ENCODE peak calls at places on chromosomes 16 and 17, in ten cellular contexts. J, D, T, W, M, I, P, U, C and Q are unnamed samples.

GRCh38 chr17:67995568-67996191 is 589 bp downstream of the C17orf58 start:
- DNase-seq in T (peak; percentile 28), D (peak; percentile 81), P (peak; percentile 45), C (no peak), W (peak; percentile 25), M (no peak), J (peak; percentile 19), U (peak; percentile 19), I (peak; percentile 72), Q (peak; percentile 20)

GRCh38 chr17:75785770-75786538 is 1.3 kb downstream of the UNK start:
- DNase-seq in I (peak; percentile 48), U (no peak), T (no peak), M (no peak), C (no peak), P (no peak), W (no peak), D (peak; percentile 42), J (no peak), Q (no peak)

GRCh38 chr17:50452627-50453300 is 15.9 kb downstream of the CHAD start:
- DNase-seq in M (no peak), P (no peak), T (no peak), J (no peak), U (peak; percentile 82), C (no peak), W (peak; percentile 33), I (no peak), D (no peak), Q (no peak)

GRCh38 chr17:81831957-81832607 is 1.0 kb downstream of the MCRIP1 start:
- DNase-seq in W (peak; percentile 62), J (no peak), T (no peak), P (no peak), C (no peak), U (no peak), I (no peak), D (no peak), M (no peak), Q (no peak)

GRCh38 chr17:65902165-65902564 is 289.8 kb downstream of the CEP112 start:
- DNase-seq in C (no peak), P (no peak), U (no peak), M (no peak), D (no peak), W (no peak), J (no peak), T (no peak), I (no peak), Q (no peak)

GRCh38 chr17:50943575-50943933 is 77.4 kb upstream of the TOB1 start:
- DNase-seq in J (no peak), W (no peak), D (peak; percentile 78), P (peak; percentile 11), C (no peak), U (peak; percentile 19), M (no peak), I (peak; percentile 66), T (peak; percentile 58), Q (no peak)

GRCh38 chr17:81011951-81012350 is 20.3 kb downstream of the CHMP6 start:
- DNase-seq in C (peak; percentile 46), U (no peak), D (no peak), M (no peak), I (no peak), J (no peak), W (no peak), T (no peak), P (no peak), Q (no peak)

GRCh38 chr17:49646391-49647255 is 31.3 kb downstream of the SPOP start:
- DNase-seq in W (peak; percentile 71), C (peak; percentile 23), U (peak; percentile 24), P (no peak), M (no peak), I (peak; percentile 77), J (no peak), D (no peak), T (no peak), Q (no peak)

DNA sequence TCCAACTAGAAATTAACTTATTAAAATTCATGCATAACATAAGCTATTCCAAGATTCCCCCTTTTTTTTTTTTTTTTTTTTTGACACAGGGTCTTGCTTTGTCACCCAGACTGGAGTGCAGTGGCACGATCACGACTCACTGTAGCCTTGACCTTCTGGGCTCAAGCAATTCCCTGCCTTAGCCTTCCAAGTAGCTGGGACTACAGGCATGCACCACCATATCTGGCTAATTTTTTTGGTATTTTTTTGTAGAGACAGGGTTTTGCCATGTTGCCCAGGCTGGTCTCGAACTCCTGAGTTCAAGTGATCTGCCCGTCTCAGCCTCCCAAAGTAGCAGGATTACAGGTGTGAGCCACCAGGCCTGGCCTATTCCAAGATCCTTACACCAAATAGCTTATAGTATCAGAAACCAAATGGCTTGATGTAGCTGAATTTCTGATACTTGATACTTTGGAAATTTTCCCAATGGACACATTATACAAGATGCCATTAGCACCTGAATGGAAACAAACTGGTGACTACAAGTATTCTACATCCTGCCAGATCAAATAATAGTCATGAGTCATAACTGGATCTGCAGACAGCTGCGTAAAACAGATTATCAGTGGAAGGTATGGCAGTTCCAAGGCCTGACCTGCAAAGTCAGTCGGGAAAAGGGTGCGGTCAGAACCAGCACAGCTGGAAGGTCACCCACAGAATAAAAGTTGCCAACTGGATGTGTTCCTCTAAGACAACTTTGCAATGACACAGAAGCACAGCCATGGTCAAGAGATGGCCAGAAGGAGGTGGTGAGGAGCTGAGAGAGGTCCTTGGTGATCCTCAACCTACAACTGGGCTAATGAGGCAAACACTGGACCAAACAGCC is 14.5 kb downstream of the TUBG1 start:
- DNase-seq in D (no peak), C (no peak), M (no peak), U (peak; percentile 42), J (peak; percentile 86), T (peak; percentile 81), P (no peak), I (no peak), W (no peak), Q (no peak)
- TF ChIP-seq EP300 in D (no peak), C (no peak), M (no peak), U (no peak), J (no peak), T (no peak), P (no peak), I (no peak), W (no peak), Q (no peak)

GRCh38 chr17:63078707-63079106 is 112.7 kb downstream of the TANC2 start:
- DNase-seq in I (no peak), J (no peak), T (no peak), U (no peak), D (no peak), M (no peak), P (no peak), C (no peak), W (no peak), Q (no peak)

GRCh38 chr17:63086483-63087185 is 120.6 kb downstream of the TANC2 start:
- DNase-seq in W (no peak), T (no peak), U (no peak), P (no peak), C (no peak), J (no peak), M (no peak), I (no peak), D (no peak), Q (no peak)

GRCh38 chr17:63082952-63083351 is 116.9 kb downstream of the TANC2 start:
- DNase-seq in D (no peak), U (no peak), P (no peak), I (no peak), T (no peak), J (no peak), C (no peak), W (no peak), M (no peak), Q (no peak)

GRCh38 chr17:63082273-63082861 is 116.3 kb downstream of the TANC2 start:
- DNase-seq in C (peak; percentile 10), I (no peak), U (no peak), M (no peak), T (no peak), W (no peak), P (no peak), J (no peak), D (peak; percentile 19), Q (no peak)
- TF ChIP-seq EP300 in C (no peak), I (no peak), U (no peak), M (no peak), T (no peak), W (no peak), P (no peak), J (no peak), D (no peak), Q (no peak)

DNA sequence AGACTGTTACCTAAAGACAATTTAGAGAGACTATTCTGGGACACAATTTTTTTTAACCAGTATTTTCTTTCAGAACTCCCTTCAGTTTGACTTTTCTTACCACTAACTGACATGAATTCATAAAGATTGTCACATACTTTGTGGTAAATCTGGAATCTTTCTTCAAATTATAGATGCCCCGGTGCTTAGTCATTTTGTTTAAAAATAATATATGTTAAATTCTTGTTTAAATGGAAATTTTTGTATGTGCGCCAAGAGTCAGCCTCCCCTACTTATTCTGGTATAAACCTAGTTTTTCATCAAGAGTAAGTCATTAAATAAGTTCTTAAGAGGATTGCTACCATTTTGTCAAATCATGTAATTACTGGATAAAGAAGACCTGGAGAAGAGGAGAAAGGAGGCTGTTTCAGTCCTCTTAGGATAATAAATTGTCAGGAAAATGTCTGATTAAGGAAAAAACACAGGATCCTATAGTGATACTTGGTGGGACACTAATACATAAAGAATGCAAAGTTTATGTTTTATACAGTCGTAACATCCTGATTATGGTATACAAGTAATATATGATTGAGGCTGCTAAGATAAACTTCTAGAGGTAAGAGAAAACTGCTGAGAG is 424.4 kb downstream of the PMP22 start:
- DNase-seq in J (no peak), P (no peak), W (no peak), C (no peak), D (no peak), T (no peak), I (no peak), U (no peak), M (no peak), Q (no peak)
- TF ChIP-seq EP300 in J (no peak), P (no peak), W (no peak), C (no peak), D (no peak), T (no peak), I (no peak), U (no peak), M (no peak), Q (no peak)

GRCh38 chr16:64153718-64154117 is 968.1 kb downstream of the CDH11 start:
- DNase-seq in P (no peak), U (no peak), I (no peak), D (no peak), C (no peak), W (no peak), T (no peak), M (no peak), J (no peak), Q (no peak)
- TF ChIP-seq EP300 in P (no peak), U (no peak), I (no peak), D (no peak), C (no peak), W (no peak), T (no peak), M (no peak), J (no peak), Q (no peak)

DNA sequence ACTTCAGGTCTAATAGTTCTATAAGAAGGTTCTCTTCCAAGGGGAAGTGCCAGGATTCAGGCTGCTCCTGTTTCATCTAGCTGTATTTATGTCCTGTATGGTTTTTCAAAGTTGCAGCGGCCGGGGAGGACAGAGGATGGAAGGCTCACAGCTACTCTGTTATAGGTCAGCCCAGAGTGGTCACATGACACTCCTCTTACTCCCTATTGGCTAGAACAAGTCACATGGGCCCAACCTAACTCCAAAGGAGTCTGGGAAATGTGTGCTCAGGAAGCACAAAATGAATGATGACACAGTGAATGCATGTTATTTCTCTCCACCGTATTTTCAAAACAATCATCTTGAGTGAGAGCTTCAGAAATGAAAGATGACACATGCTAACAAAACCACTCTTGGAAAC is 645.1 kb upstream of the RBFOX1 start:
- DNase-seq in C (no peak), P (no peak), D (no peak), T (no peak), W (no peak), U (no peak), J (no peak), M (no peak), I (no peak), Q (no peak)
- TF ChIP-seq EP300 in C (no peak), P (no peak), D (no peak), T (no peak), W (no peak), U (no peak), J (no peak), M (no peak), I (no peak), Q (no peak)